ENCODE peak calls at places on chromosomes 4 and X, in four cellular contexts. O, E, P and Y are unnamed samples.

GRCh38 chr4:145230726-145231125 is 50.3 kb upstream of the OTUD4 start:
- DNase-seq in E (no peak), O (peak; percentile 33), P (no peak), Y (no peak)

GRCh38 chr4:39043058-39043696 is 11.0 kb upstream of the TMEM156 start:
- DNase-seq in P (no peak), O (peak; percentile 75), E (no peak), Y (peak; percentile 32)

GRCh38 chr4:81422591-81422990 is 49.1 kb downstream of the RASGEF1B start:
- DNase-seq in P (no peak), O (no peak), E (no peak), Y (no peak)

GRCh38 chrX:31038585-31039326 is 33.1 kb downstream of the FTHL17 start:
- DNase-seq in O (peak; percentile 31), P (peak; percentile 40), E (peak; percentile 28), Y (peak; percentile 24)

GRCh38 chrX:47514553-47515235 is 31.7 kb upstream of the ZNF41 start:
- DNase-seq in O (peak; percentile 46), E (no peak), P (no peak), Y (no peak)

GRCh38 chr4:52862605-52863236 is 604 bp downstream of the RASL11B start:
- DNase-seq in E (no peak), O (no peak), P (no peak), Y (peak; percentile 29)

GRCh38 chr4:113878718-113879117 is 100.7 kb downstream of the ARSJ start:
- DNase-seq in O (peak; percentile 57), P (peak; percentile 59), E (peak; percentile 86), Y (peak; percentile 97)

GRCh38 chr4:111689731-111690130 is 455.5 kb upstream of the FAM241A start:
- DNase-seq in O (peak; percentile 10), E (no peak), P (no peak), Y (no peak)

GRCh38 chr4:65861993-65862392 is 191.7 kb upstream of the EPHA5 start:
- DNase-seq in P (no peak), E (no peak), O (no peak), Y (no peak)

GRCh38 chrX:130085551-130085986 is 24.7 kb downstream of the ELF4 start:
- DNase-seq in E (no peak), P (no peak), O (peak; percentile 16), Y (no peak)

GRCh38 chr4:142530724-142531123 is 315.4 kb downstream of the INPP4B start:
- DNase-seq in P (no peak), E (no peak), O (no peak), Y (no peak)

DNA sequence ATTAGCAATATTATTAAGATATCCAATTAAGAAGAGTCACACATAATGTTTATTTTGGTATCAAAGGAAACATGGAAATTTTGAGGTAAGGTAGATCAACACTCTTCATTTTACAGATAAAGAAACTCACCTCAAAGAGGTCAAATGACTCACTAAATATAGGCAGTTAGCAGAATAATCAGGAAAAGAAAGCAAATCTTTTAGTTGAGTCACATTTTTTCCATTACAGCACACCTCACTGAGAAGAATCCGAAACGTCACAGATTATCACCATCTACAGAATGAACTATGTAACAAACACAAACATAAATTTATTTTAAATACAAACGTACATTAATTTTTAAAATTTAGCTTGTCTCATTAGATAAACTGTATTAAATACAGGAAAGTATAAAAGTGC is 70.1 kb downstream of the TMEM47 start:
- DNase-seq in E (no peak), P (no peak), O (no peak), Y (no peak)
- H4K5ac ChIP-seq in E (no peak overlapping the region), P (no peak overlapping the region), O (no peak overlapping the region), Y (no peak overlapping the region)

DNA sequence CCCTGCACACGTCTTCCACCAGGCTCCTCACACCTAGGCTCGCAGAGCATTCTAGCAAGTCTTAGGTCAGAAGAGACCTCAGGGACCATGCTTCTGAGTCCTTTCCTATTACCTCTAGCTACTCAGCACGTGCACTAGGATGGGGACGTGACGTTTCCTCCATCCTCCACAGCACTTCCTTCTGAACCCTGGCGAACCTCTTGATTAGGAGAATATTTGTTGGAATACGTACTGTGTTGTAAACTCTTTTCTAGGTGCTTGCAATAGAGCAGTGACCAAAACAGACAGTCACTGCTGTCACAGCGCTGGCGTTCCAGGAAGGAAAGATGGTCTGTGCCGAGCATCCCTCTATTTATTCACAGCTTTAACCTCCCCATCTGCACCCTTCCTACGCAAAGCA is 12.9 kb upstream of the TENM3 start:
- DNase-seq in O (no peak), P (no peak), E (no peak), Y (no peak)
- H2BK5ac ChIP-seq in O (no peak overlapping the region), P (no peak overlapping the region), E (no peak overlapping the region), Y (no peak overlapping the region)

DNA sequence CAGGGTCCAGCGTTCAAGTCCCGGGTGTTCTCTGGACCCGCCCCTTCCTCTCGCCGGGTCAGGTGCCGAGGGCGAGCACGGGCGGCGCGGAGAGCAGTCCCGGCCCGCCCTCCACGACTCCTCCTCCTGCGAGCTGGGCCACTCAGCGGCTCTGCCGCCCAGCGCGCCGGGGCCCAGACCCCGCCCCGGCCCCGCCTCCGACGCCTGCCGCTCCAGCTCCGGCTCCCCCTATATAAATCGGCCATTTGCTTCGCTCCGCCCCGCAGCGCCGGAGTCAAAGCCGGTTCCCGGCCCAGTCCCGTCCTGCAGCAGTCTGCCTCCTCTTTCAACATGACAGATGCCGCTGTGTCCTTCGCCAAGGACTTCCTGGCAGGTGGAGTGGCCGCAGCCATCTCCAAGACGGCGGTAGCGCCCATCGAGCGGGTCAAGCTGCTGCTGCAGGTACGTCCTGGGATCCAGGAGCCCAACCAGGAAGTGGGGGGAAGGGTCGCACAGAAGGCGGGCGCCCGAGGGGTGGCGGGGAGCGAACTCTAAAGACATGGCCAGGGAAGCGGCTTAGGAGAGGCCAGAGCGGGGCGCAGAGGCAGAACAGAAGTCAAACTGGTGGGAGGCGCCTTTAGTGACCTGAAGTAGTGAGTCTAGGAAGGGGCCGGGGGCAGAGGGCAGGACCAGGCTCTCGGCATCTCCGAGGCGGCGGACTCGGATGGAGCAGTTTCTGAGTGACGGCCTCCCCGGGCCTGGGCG is at the start of gene SLC25A5:
- DNase-seq in P (peak; percentile 82), E (peak; percentile 90), O (peak; percentile 69), Y (peak; percentile 89)
- H2BK120ac ChIP-seq in P (no peak within 1 kb of the TSS), E (no peak within 1 kb of the TSS), O (no peak within 1 kb of the TSS), Y (no peak within 1 kb of the TSS)

GRCh38 chrX:39841604-39842003 is 256.2 kb downstream of the BCOR start:
- DNase-seq in P (no peak), E (no peak), O (no peak), Y (no peak)
- H4K5ac ChIP-seq in P (no peak overlapping the region), E (no peak overlapping the region), O (no peak overlapping the region), Y (no peak overlapping the region)

GRCh38 chr4:170106899-170107298 is 17.1 kb upstream of the AADAT start:
- DNase-seq in O (no peak), E (no peak), P (no peak), Y (peak; percentile 28)
- H2BK5ac ChIP-seq in O (no peak overlapping the region), E (no peak overlapping the region), P (no peak overlapping the region), Y (no peak overlapping the region)

DNA sequence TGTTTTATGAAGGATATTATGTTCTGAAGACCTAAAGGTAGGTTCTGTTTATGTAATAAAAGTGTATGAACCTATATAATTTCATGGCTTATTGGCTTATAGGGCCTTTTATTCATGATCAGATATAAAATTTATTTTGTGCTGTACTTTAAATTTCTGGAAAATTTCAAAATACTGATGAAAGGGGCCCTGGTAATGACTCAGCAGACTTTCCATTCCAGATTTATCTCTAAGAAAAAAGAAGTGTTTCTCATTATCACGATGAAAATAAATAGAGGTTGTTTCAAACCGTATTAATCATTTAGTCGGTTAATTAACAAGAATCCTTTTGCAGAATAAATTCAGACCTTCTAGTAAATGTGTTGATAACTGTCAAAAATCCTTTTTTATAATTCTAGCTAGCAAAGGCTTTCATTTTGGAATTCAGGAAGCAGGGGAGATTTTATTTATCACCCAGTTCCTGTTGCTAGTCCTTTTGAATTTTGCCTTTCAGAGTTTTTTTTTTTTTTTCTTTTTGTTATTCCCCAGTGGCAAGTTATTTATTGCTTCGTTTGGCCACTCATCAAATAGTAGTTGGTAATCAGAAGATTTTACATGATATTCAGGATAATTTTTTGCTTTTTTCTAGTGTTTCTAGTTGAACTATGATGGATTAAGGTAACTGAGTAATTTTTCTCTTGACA is 5.4 kb upstream of the TAPT1 start:
- DNase-seq in P (no peak), E (no peak), O (no peak), Y (no peak)
- H2BK120ac ChIP-seq in P (no peak overlapping the region), E (no peak overlapping the region), O (no peak overlapping the region), Y (no peak overlapping the region)

GRCh38 chr4:101555341-101555880 is 208.1 kb upstream of the PPP3CA start:
- DNase-seq in O (no peak), P (no peak), E (no peak), Y (no peak)
- H4K5ac ChIP-seq in O (no peak overlapping the region), P (no peak overlapping the region), E (no peak overlapping the region), Y (no peak overlapping the region)

GRCh38 chr4:25022741-25023140 is 8.0 kb downstream of the LGI2 start:
- DNase-seq in O (no peak), E (no peak), P (no peak), Y (no peak)
- H2BK5ac ChIP-seq in O (no peak overlapping the region), E (no peak overlapping the region), P (no peak overlapping the region), Y (no peak overlapping the region)

GRCh38 chrX:123961268-123962005 is at the start of gene STAG2:
- DNase-seq in E (peak; percentile 80), O (peak; percentile 85), P (peak; percentile 62), Y (peak; percentile 94)

GRCh38 chrX:123962006-123962485 is 540 bp downstream of the STAG2 start:
- DNase-seq in P (no peak), O (no peak), E (no peak), Y (no peak)

GRCh38 chrX:123960956-123961267 is 594 bp upstream of the STAG2 start:
- DNase-seq in O (no peak), P (no peak), E (no peak), Y (no peak)

GRCh38 chrX:123962794-123963373 is 1.4 kb downstream of the STAG2 start:
- DNase-seq in P (peak; percentile 64), O (peak; percentile 94), E (peak; percentile 89), Y (peak; percentile 96)

GRCh38 chrX:123959281-123960063 is 2.0 kb upstream of the STAG2 start:
- DNase-seq in P (no peak), E (no peak), O (no peak), Y (peak; percentile 35)
- H2BK120ac ChIP-seq in P (no peak overlapping the region), E (no peak overlapping the region), O (peak overlapping the region; percentile 4), Y (no peak overlapping the region)